ENCODE peak calls at places on chromosomes 11 and 22, in five cellular contexts. Y is astrocyte; B is stomach; Q is CD4-positive, CD25-positive, alpha-beta regulatory T cell; V is CD8-positive, alpha-beta T cell. G is an unnamed sample.
A peak's percentile ranks its signal among the peaks of the same experiment; 100 is the strongest.

GRCh38 chr11:60974726-60975125 is 3.2 kb downstream of the CD6 start:
- DNase-seq in Y (no peak), Q (peak; percentile 26), B (no peak), V (no peak), G (peak; percentile 18)

GRCh38 chr22:44012172-44012571 is 11.9 kb upstream of the PARVB start:
- DNase-seq in V (no peak), B (no peak), Y (no peak), Q (no peak), G (no peak)

GRCh38 chr11:30719420-30719819 is 133.3 kb upstream of the MPPED2 start:
- DNase-seq in V (no peak), Y (no peak), B (no peak), Q (no peak), G (no peak)

GRCh38 chr11:122661182-122661945 is 5.8 kb downstream of the UBASH3B start:
- DNase-seq in Y (peak; percentile 59), B (no peak), Q (no peak), V (no peak), G (no peak)

GRCh38 chr11:108870373-108871020 is 205.6 kb downstream of the DDX10 start:
- DNase-seq in B (no peak), V (no peak), Y (peak; percentile 90), Q (no peak), G (no peak)

GRCh38 chr11:80937831-80938230 is 1497.0 kb upstream of the TENM4 start:
- DNase-seq in B (no peak), Y (peak; percentile 21), V (no peak), Q (no peak), G (no peak)

GRCh38 chr11:68840661-68841653 is 759 bp downstream of the CPT1A start:
- DNase-seq in V (no peak), B (peak; percentile 82), Y (no peak), Q (peak; percentile 48), G (peak; percentile 87)

GRCh38 chr22:19634206-19634536 is 80.1 kb upstream of the SEPTIN5 start:
- DNase-seq in Y (no peak), B (no peak), Q (no peak), V (no peak), G (no peak)

GRCh38 chr22:23538502-23538860 is 41.6 kb downstream of the IGLL1 start:
- DNase-seq in Y (no peak), V (no peak), Q (no peak), B (no peak), G (no peak)

GRCh38 chr11:130798801-130799200 is 117.5 kb downstream of the SNX19 start:
- DNase-seq in Y (peak; percentile 49), Q (no peak), B (no peak), V (no peak), G (no peak)

GRCh38 chr11:90476442-90477007 is 253.7 kb upstream of the CHORDC1 start:
- DNase-seq in Y (peak; percentile 29), Q (peak; percentile 51), V (no peak), B (peak; percentile 37), G (no peak)

GRCh38 chr22:25023879-25024278 is 71.4 kb downstream of the KIAA1671 start:
- DNase-seq in V (no peak), B (no peak), Y (no peak), Q (no peak), G (no peak)

GRCh38 chr22:39994566-39995345 is at the start of gene FAM83F:
- DNase-seq in Q (peak; percentile 43), V (peak; percentile 25), B (peak; percentile 73), Y (no peak), G (peak; percentile 84)

GRCh38 chr11:83194284-83195175 is 1.0 kb downstream of the ANKRD42 start:
- DNase-seq in Q (peak; percentile 72), Y (peak; percentile 76), B (peak; percentile 62), V (peak; percentile 64), G (peak; percentile 80)

GRCh38 chr22:21952586-21953571 is at the start of gene PPM1F:
- DNase-seq in Q (peak; percentile 83), V (peak; percentile 90), B (peak; percentile 91), Y (peak; percentile 20), G (peak; percentile 94)

GRCh38 chr22:27151407-27151806 is 494.0 kb downstream of the MIAT start:
- DNase-seq in B (no peak), V (no peak), Q (no peak), Y (no peak), G (no peak)

GRCh38 chr11:125404811-125405481 is 91.1 kb downstream of the FEZ1 start:
- DNase-seq in B (peak; percentile 69), Y (no peak), V (peak; percentile 73), Q (peak; percentile 36), G (peak; percentile 58)

GRCh38 chr11:17564687-17565042 is 17.6 kb downstream of the OTOG start:
- DNase-seq in V (no peak), B (no peak), Y (no peak), Q (peak; percentile 10), G (no peak)

GRCh38 chr11:4064278-4064955 is 30.2 kb upstream of the RRM1 start:
- DNase-seq in Y (no peak), B (no peak), V (no peak), Q (no peak), G (no peak)

GRCh38 chr11:124454552-124454951 is 9.1 kb upstream of the OR8B8 start:
- DNase-seq in B (no peak), Q (no peak), Y (no peak), V (no peak), G (no peak)

GRCh38 chr11:60987577-60988277 is 16.2 kb downstream of the CD6 start:
- DNase-seq in Q (peak; percentile 67), Y (no peak), B (no peak), V (no peak), G (peak; percentile 34)

DNA sequence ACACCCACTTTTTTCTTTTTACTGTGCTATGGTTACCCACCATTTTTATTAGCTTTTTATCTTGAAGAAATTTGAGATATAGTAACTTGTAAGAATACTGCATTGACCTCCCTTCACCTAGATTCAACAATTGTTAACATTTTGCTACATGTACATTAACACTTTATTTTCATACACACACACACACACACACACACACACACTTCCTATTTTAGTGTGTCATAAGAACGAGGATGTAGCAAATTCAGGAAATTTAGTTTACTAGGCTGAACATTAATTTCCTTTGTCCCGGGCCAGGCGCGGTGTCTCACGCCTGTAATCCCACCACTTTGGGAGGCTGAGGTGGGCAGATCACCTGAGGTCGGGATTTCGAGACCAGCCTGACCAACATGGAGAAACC is 1.1 kb upstream of the ATP6V1E1 start:
- DNase-seq in B (no peak), Q (peak; percentile 4), Y (no peak), V (no peak), G (no peak)
- H3K4me3 ChIP-seq in B (no peak overlapping the region), Q (peak overlapping the region; percentile 99), Y (peak overlapping the region; percentile 97), V (no peak overlapping the region), G (no peak overlapping the region)

DNA sequence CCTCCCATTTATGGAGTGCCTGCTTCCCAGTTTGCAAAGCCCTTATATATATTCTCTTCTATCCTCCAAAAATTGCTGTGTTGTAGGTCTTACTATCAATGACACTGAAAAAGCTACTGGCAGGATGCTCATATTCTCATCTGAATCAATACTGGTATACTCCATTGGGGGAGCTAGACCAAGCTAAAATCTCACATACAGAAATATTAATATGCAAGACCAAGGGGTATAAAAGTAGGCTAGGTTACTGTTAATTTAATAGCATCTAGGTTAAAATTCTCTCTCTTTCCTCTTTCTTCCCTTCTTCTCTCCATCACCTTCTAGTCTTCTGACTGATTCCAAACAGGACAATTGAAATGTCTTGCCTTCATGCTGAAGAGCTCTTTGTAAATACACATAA is 17.1 kb upstream of the BDNF start:
- DNase-seq in Q (no peak), B (no peak), Y (no peak), V (no peak), G (no peak)
- H3K4me3 ChIP-seq in Q (no peak overlapping the region), B (no peak overlapping the region), Y (peak overlapping the region; percentile 82), V (no peak overlapping the region), G (no peak overlapping the region)

GRCh38 chr11:128407962-128408361 is 179.4 kb downstream of the ETS1 start:
- DNase-seq in Q (no peak), V (no peak), B (no peak), Y (peak; percentile 87), G (no peak)

GRCh38 chr11:128411149-128411548 is 176.2 kb downstream of the ETS1 start:
- DNase-seq in V (no peak), B (no peak), Q (no peak), Y (no peak), G (no peak)

GRCh38 chr11:128409476-128409875 is 177.9 kb downstream of the ETS1 start:
- DNase-seq in V (no peak), Q (no peak), Y (peak; percentile 80), B (no peak), G (no peak)

GRCh38 chr11:128405693-128406364 is 181.5 kb downstream of the ETS1 start:
- DNase-seq in Y (no peak), Q (no peak), V (no peak), B (no peak), G (no peak)

GRCh38 chr11:128406365-128406706 is 181.0 kb downstream of the ETS1 start:
- DNase-seq in B (no peak), Y (no peak), V (no peak), Q (no peak), G (no peak)
- H3K4me3 ChIP-seq in B (no peak overlapping the region), Y (no peak overlapping the region), V (no peak overlapping the region), Q (no peak overlapping the region), G (no peak overlapping the region)

DNA sequence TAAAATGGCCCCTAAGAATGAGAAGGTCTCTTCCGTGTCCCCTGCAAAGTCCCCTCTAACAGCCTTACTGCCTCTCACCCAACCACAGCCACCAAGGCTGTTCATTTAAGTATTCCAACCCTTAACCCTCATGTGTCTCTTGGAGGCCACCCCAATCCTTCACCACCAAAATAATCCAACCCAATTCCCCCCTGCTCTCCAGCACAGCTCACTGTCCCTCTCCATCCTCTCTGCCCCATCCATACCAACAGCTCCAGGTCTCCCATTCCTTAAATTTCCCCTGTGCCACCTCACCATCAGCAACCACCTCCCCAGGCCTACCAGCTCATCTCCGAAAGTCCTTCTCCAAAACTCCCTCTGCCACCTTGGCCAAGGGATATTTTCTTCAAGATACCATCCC is 1.4 kb downstream of the FAM168A start:
- DNase-seq in Y (no peak), B (no peak), V (no peak), Q (no peak), G (no peak)
- H3K4me3 ChIP-seq in Y (peak overlapping the region; percentile 95), B (no peak overlapping the region), V (no peak overlapping the region), Q (peak overlapping the region; percentile 69), G (no peak overlapping the region)

G was measured in mucosa of descending colon.